ENCODE peak calls at places on chromosomes 1 and 21, in five cellular contexts. X is fibroblast of lung, O is islet precursor cell, M is cardiac septum, A is LHCN-M2. G is an unnamed sample.

GRCh38 chr1:147771216-147772125 is 11.1 kb upstream of the GJA5 start:
- DNase-seq in X (no peak), O (peak; percentile 61), M (peak; percentile 87), A (peak; percentile 10), G (no peak)

GRCh38 chr1:55217226-55217996 is 2.2 kb upstream of the USP24 start:
- DNase-seq in X (no peak), O (no peak), M (no peak), A (no peak), G (no peak)

GRCh38 chr21:29647353-29647781 is 292.4 kb downstream of the GRIK1 start:
- DNase-seq in X (no peak), O (no peak), M (no peak), A (peak; percentile 13), G (no peak)

GRCh38 chr1:22399421-22400091 is 52.1 kb upstream of the ZBTB40 start:
- DNase-seq in X (no peak), O (no peak), M (no peak), A (no peak), G (no peak)

GRCh38 chr1:32876341-32877210 is 5.9 kb upstream of the FNDC5 start:
- DNase-seq in X (no peak), O (peak; percentile 81), M (peak; percentile 85), A (peak; percentile 27), G (peak; percentile 75)

GRCh38 chr1:155729031-155729898 is 40.4 kb downstream of the DAP3 start:
- DNase-seq in X (peak; percentile 58), O (peak; percentile 80), M (no peak), A (peak; percentile 74), G (peak; percentile 64)

GRCh38 chr1:114522264-114522575 is 11.2 kb upstream of the TRIM33 start:
- DNase-seq in X (peak; percentile 22), O (no peak), M (no peak), A (peak; percentile 88), G (no peak)

GRCh38 chr1:96292141-96292540 is 429.4 kb upstream of the PTBP2 start:
- DNase-seq in X (peak; percentile 7), O (no peak), M (no peak), A (peak; percentile 4), G (no peak)

GRCh38 chr1:111204923-111205723 is 4.7 kb upstream of the DENND2D start:
- DNase-seq in X (no peak), O (peak; percentile 42), M (no peak), A (no peak), G (no peak)

GRCh38 chr1:145956776-145957442 is 908 bp downstream of the LIX1L start:
- DNase-seq in X (peak; percentile 54), O (no peak), M (no peak), A (peak; percentile 12), G (no peak)

GRCh38 chr21:43866233-43866632 is 1.2 kb downstream of the AGPAT3 start:
- DNase-seq in X (peak; percentile 56), O (no peak), M (peak; percentile 76), A (peak; percentile 36), G (peak; percentile 76)

GRCh38 chr1:37472281-37472680 is 2.1 kb upstream of the ZC3H12A start:
- DNase-seq in X (no peak), O (no peak), M (no peak), A (no peak), G (no peak)

GRCh38 chr1:156740679-156741612 is at the start of gene MRPL24:
- DNase-seq in X (peak; percentile 100), O (peak; percentile 100), M (peak; percentile 99), A (peak; percentile 99), G (peak; percentile 97)

GRCh38 chr21:23003951-23004350 is 2005.7 kb downstream of the NCAM2 start:
- DNase-seq in X (no peak), O (no peak), M (no peak), A (no peak), G (no peak)

GRCh38 chr21:42258150-42258884 is 39.4 kb downstream of the ABCG1 start:
- DNase-seq in X (peak; percentile 14), O (peak; percentile 80), M (peak; percentile 89), A (peak; percentile 37), G (peak; percentile 78)

GRCh38 chr1:87678221-87678715 is 349.6 kb downstream of the LMO4 start:
- DNase-seq in X (no peak), O (no peak), M (no peak), A (no peak), G (no peak)

GRCh38 chr1:76989976-76990375 is 122.7 kb downstream of the ST6GALNAC5 start:
- DNase-seq in X (no peak), O (no peak), M (no peak), A (no peak), G (no peak)

GRCh38 chr1:196295766-196296165 is 312.5 kb downstream of the KCNT2 start:
- DNase-seq in X (peak; percentile 38), O (no peak), M (no peak), A (peak; percentile 11), G (no peak)

GRCh38 chr1:42209516-42210370 is 45.2 kb upstream of the GUCA2A start:
- DNase-seq in X (no peak), O (peak; percentile 91), M (no peak), A (peak; percentile 51), G (no peak)

GRCh38 chr1:214002472-214002871 is 14.7 kb downstream of the PROX1 start:
- DNase-seq in X (peak; percentile 73), O (peak; percentile 12), M (no peak), A (peak; percentile 89), G (no peak)

GRCh38 chr1:194052514-194053333 is 866.3 kb upstream of the B3GALT2 start:
- DNase-seq in X (no peak), O (no peak), M (no peak), A (no peak), G (no peak)

GRCh38 chr1:195804547-195804946 is 803.7 kb downstream of the KCNT2 start:
- DNase-seq in X (no peak), O (no peak), M (no peak), A (no peak), G (no peak)

GRCh38 chr1:19010995-19011696 is 54.7 kb upstream of the IFFO2 start:
- DNase-seq in X (peak; percentile 99), O (peak; percentile 99), M (no peak), A (peak; percentile 96), G (peak; percentile 79)

GRCh38 chr1:39876136-39876535 is 7.2 kb downstream of the TRIT1 start:
- DNase-seq in X (no peak), O (peak; percentile 2), M (no peak), A (no peak), G (no peak)

GRCh38 chr1:36322786-36323635 is 434 bp downstream of the EVA1B start:
- DNase-seq in X (peak; percentile 54), O (peak; percentile 71), M (no peak), A (peak; percentile 42), G (peak; percentile 83)

GRCh38 chr1:118821801-118822200 is 166.3 kb downstream of the TBX15 start:
- DNase-seq in X (no peak), O (no peak), M (no peak), A (no peak), G (no peak)

GRCh38 chr1:36570016-36570415 is 87.3 kb upstream of the CSF3R start:
- DNase-seq in X (no peak), O (peak; percentile 49), M (peak; percentile 57), A (no peak), G (no peak)

GRCh38 chr1:41633764-41634163 is 149.3 kb upstream of the EDN2 start:
- DNase-seq in X (peak; percentile 67), O (no peak), M (no peak), A (peak; percentile 39), G (no peak)

G was measured in sciatic nerve.